ENCODE peak calls at places on chromosomes 1 and 21, in eight cellular contexts. One of them, this sample, is unnamed.

GRCh38 chr1:200453544-200453905 is 43.7 kb upstream of the ZNF281 start:
- DNase-seq in T-cell: no peak
- DNase-seq in LHCN-M2: peak; percentile 57
- DNase-seq in T47D: no peak
- DNase-seq in heart left ventricle: no peak
- DNase-seq in NCI-H1436: no peak
- DNase-seq in SJSA1: no peak
- DNase-seq in progenitor cell of endocrine pancreas: no peak
- DNase-seq in this sample: no peak

GRCh38 chr1:196306421-196306820 is 301.8 kb downstream of the KCNT2 start:
- DNase-seq in SJSA1: no peak
- DNase-seq in T47D: no peak
- DNase-seq in progenitor cell of endocrine pancreas: no peak
- DNase-seq in LHCN-M2: no peak
- DNase-seq in T-cell: no peak
- DNase-seq in heart left ventricle: no peak
- DNase-seq in NCI-H1436: no peak
- DNase-seq in this sample: no peak

GRCh38 chr1:173302890-173303829 is 96.0 kb upstream of the TNFSF4 start:
- DNase-seq in NCI-H1436: no peak
- DNase-seq in T-cell: no peak
- DNase-seq in LHCN-M2: no peak
- DNase-seq in SJSA1: no peak
- DNase-seq in T47D: no peak
- DNase-seq in progenitor cell of endocrine pancreas: no peak
- DNase-seq in heart left ventricle: no peak
- DNase-seq in this sample: no peak

GRCh38 chr1:85201340-85202091 is 700 bp upstream of the SYDE2 start:
- DNase-seq in heart left ventricle: peak; percentile 80
- DNase-seq in NCI-H1436: no peak
- DNase-seq in LHCN-M2: peak; percentile 40
- DNase-seq in progenitor cell of endocrine pancreas: peak; percentile 87
- DNase-seq in T47D: peak; percentile 47
- DNase-seq in T-cell: peak; percentile 73
- DNase-seq in SJSA1: peak; percentile 85
- DNase-seq in this sample: peak; percentile 51

GRCh38 chr1:161816201-161816600 is 50.1 kb downstream of the ATF6 start:
- DNase-seq in T-cell: no peak
- DNase-seq in NCI-H1436: no peak
- DNase-seq in heart left ventricle: no peak
- DNase-seq in progenitor cell of endocrine pancreas: no peak
- DNase-seq in LHCN-M2: peak; percentile 49
- DNase-seq in T47D: no peak
- DNase-seq in SJSA1: no peak
- DNase-seq in this sample: no peak

GRCh38 chr1:204455063-204455830 is 39.4 kb downstream of the PIK3C2B start:
- DNase-seq in LHCN-M2: no peak
- DNase-seq in heart left ventricle: no peak
- DNase-seq in T47D: no peak
- DNase-seq in progenitor cell of endocrine pancreas: no peak
- DNase-seq in SJSA1: no peak
- DNase-seq in NCI-H1436: no peak
- DNase-seq in T-cell: no peak
- DNase-seq in this sample: no peak

GRCh38 chr1:193313354-193314140 is 127.1 kb upstream of the B3GALT2 start:
- DNase-seq in T47D: no peak
- DNase-seq in SJSA1: no peak
- DNase-seq in heart left ventricle: no peak
- DNase-seq in progenitor cell of endocrine pancreas: no peak
- DNase-seq in T-cell: no peak
- DNase-seq in NCI-H1436: no peak
- DNase-seq in LHCN-M2: no peak
- DNase-seq in this sample: no peak

GRCh38 chr1:24018611-24019580 is 38.8 kb upstream of the SRSF10 start:
- DNase-seq in T-cell: no peak
- DNase-seq in T47D: peak; percentile 45
- DNase-seq in NCI-H1436: no peak
- DNase-seq in SJSA1: peak; percentile 95
- DNase-seq in progenitor cell of endocrine pancreas: peak; percentile 43
- DNase-seq in heart left ventricle: peak; percentile 94
- DNase-seq in LHCN-M2: peak; percentile 98
- DNase-seq in this sample: peak; percentile 99

GRCh38 chr1:15417365-15417934 is 7.8 kb downstream of the EFHD2 start:
- DNase-seq in LHCN-M2: peak; percentile 55
- DNase-seq in NCI-H1436: no peak
- DNase-seq in T47D: no peak
- DNase-seq in SJSA1: peak; percentile 86
- DNase-seq in heart left ventricle: no peak
- DNase-seq in progenitor cell of endocrine pancreas: no peak
- DNase-seq in T-cell: peak; percentile 45
- DNase-seq in this sample: no peak

GRCh38 chr21:35697321-35697808 is 363.0 kb downstream of the SETD4 start:
- DNase-seq in heart left ventricle: peak; percentile 83
- DNase-seq in progenitor cell of endocrine pancreas: no peak
- DNase-seq in T47D: no peak
- DNase-seq in SJSA1: peak; percentile 10
- DNase-seq in NCI-H1436: peak; percentile 34
- DNase-seq in LHCN-M2: peak; percentile 71
- DNase-seq in T-cell: peak; percentile 8
- DNase-seq in this sample: peak; percentile 20

GRCh38 chr1:227903614-227904501 is 43.9 kb downstream of the WNT9A start:
- DNase-seq in progenitor cell of endocrine pancreas: no peak
- DNase-seq in LHCN-M2: no peak
- DNase-seq in T-cell: no peak
- DNase-seq in T47D: no peak
- DNase-seq in SJSA1: no peak
- DNase-seq in NCI-H1436: no peak
- DNase-seq in heart left ventricle: peak; percentile 54
- DNase-seq in this sample: no peak

GRCh38 chr1:197683895-197684553 is 91.3 kb downstream of the DENND1B start:
- DNase-seq in SJSA1: no peak
- DNase-seq in progenitor cell of endocrine pancreas: no peak
- DNase-seq in NCI-H1436: no peak
- DNase-seq in T-cell: no peak
- DNase-seq in LHCN-M2: no peak
- DNase-seq in heart left ventricle: no peak
- DNase-seq in T47D: no peak
- DNase-seq in this sample: no peak

GRCh38 chr1:51794868-51795267 is 83.7 kb downstream of the NRDC start:
- DNase-seq in progenitor cell of endocrine pancreas: no peak
- DNase-seq in T-cell: no peak
- DNase-seq in SJSA1: no peak
- DNase-seq in LHCN-M2: no peak
- DNase-seq in heart left ventricle: no peak
- DNase-seq in NCI-H1436: no peak
- DNase-seq in T47D: no peak
- DNase-seq in this sample: no peak

GRCh38 chr1:213423041-213423440 is 372.0 kb downstream of the RPS6KC1 start:
- DNase-seq in progenitor cell of endocrine pancreas: no peak
- DNase-seq in LHCN-M2: no peak
- DNase-seq in NCI-H1436: no peak
- DNase-seq in heart left ventricle: no peak
- DNase-seq in SJSA1: no peak
- DNase-seq in T-cell: no peak
- DNase-seq in T47D: no peak
- DNase-seq in this sample: no peak

GRCh38 chr1:29286194-29286767 is 50.0 kb downstream of the PTPRU start:
- DNase-seq in T-cell: no peak
- DNase-seq in SJSA1: no peak
- DNase-seq in T47D: no peak
- DNase-seq in heart left ventricle: no peak
- DNase-seq in LHCN-M2: no peak
- DNase-seq in NCI-H1436: no peak
- DNase-seq in progenitor cell of endocrine pancreas: no peak
- DNase-seq in this sample: no peak

GRCh38 chr1:26524181-26524580 is 5.4 kb upstream of the RPS6KA1 start:
- DNase-seq in heart left ventricle: no peak
- DNase-seq in LHCN-M2: no peak
- DNase-seq in NCI-H1436: no peak
- DNase-seq in T47D: no peak
- DNase-seq in progenitor cell of endocrine pancreas: no peak
- DNase-seq in SJSA1: no peak
- DNase-seq in T-cell: no peak
- DNase-seq in this sample: no peak

GRCh38 chr1:211843018-211843417 is 12.5 kb upstream of the LPGAT1 start:
- DNase-seq in T47D: no peak
- DNase-seq in heart left ventricle: no peak
- DNase-seq in SJSA1: no peak
- DNase-seq in T-cell: no peak
- DNase-seq in progenitor cell of endocrine pancreas: no peak
- DNase-seq in LHCN-M2: no peak
- DNase-seq in NCI-H1436: no peak
- DNase-seq in this sample: no peak

GRCh38 chr1:172818841-172819527 is 160.1 kb downstream of the FASLG start:
- DNase-seq in SJSA1: no peak
- DNase-seq in progenitor cell of endocrine pancreas: no peak
- DNase-seq in T-cell: no peak
- DNase-seq in NCI-H1436: no peak
- DNase-seq in heart left ventricle: no peak
- DNase-seq in LHCN-M2: no peak
- DNase-seq in T47D: no peak
- DNase-seq in this sample: no peak

GRCh38 chr21:17527711-17528110 is 14.9 kb downstream of the CXADR start:
- DNase-seq in NCI-H1436: no peak
- DNase-seq in progenitor cell of endocrine pancreas: no peak
- DNase-seq in SJSA1: no peak
- DNase-seq in T-cell: no peak
- DNase-seq in heart left ventricle: no peak
- DNase-seq in LHCN-M2: no peak
- DNase-seq in T47D: no peak
- DNase-seq in this sample: no peak

GRCh38 chr1:43227138-43227836 is 42.5 kb upstream of the TMEM125 start:
- DNase-seq in T47D: peak; percentile 35
- DNase-seq in SJSA1: peak; percentile 73
- DNase-seq in T-cell: peak; percentile 80
- DNase-seq in progenitor cell of endocrine pancreas: peak; percentile 91
- DNase-seq in NCI-H1436: peak; percentile 71
- DNase-seq in heart left ventricle: peak; percentile 87
- DNase-seq in LHCN-M2: peak; percentile 51
- DNase-seq in this sample: peak; percentile 74

GRCh38 chr21:23131177-23131576 is 2133.0 kb downstream of the NCAM2 start:
- DNase-seq in progenitor cell of endocrine pancreas: no peak
- DNase-seq in LHCN-M2: no peak
- DNase-seq in T-cell: no peak
- DNase-seq in SJSA1: no peak
- DNase-seq in T47D: peak; percentile 8
- DNase-seq in NCI-H1436: no peak
- DNase-seq in heart left ventricle: no peak
- DNase-seq in this sample: no peak

GRCh38 chr1:225670806-225671733 is 18.1 kb upstream of the ENAH start:
- DNase-seq in progenitor cell of endocrine pancreas: no peak
- DNase-seq in NCI-H1436: no peak
- DNase-seq in heart left ventricle: no peak
- DNase-seq in T47D: no peak
- DNase-seq in T-cell: no peak
- DNase-seq in SJSA1: no peak
- DNase-seq in LHCN-M2: no peak
- DNase-seq in this sample: no peak

GRCh38 chr1:230310381-230311163 is 115.6 kb downstream of the PGBD5 start:
- DNase-seq in heart left ventricle: peak; percentile 81
- DNase-seq in progenitor cell of endocrine pancreas: peak; percentile 51
- DNase-seq in T47D: peak; percentile 94
- DNase-seq in LHCN-M2: peak; percentile 68
- DNase-seq in T-cell: peak; percentile 56
- DNase-seq in NCI-H1436: peak; percentile 76
- DNase-seq in SJSA1: peak; percentile 56
- DNase-seq in this sample: peak; percentile 15

This sample was measured in HS-27A.